ENCODE peak calls at places on chromosome 1, in five cellular contexts. One of them, this sample, is unnamed.

GRCh38 chr1:51242546-51242945 is 6.5 kb downstream of the RNF11 start:
- DNase-seq in cardiac muscle cell: no peak
- DNase-seq in heart right ventricle: no peak
- DNase-seq in AG04449: no peak
- DNase-seq in testis: no peak
- DNase-seq in this sample: no peak

GRCh38 chr1:244011251-244011650 is 39.8 kb upstream of the ZBTB18 start:
- DNase-seq in cardiac muscle cell: peak; percentile 12
- DNase-seq in heart right ventricle: no peak
- DNase-seq in AG04449: no peak
- DNase-seq in testis: no peak
- DNase-seq in this sample: no peak

GRCh38 chr1:204280562-204280961 is 66.8 kb upstream of the GOLT1A start:
- DNase-seq in cardiac muscle cell: no peak
- DNase-seq in heart right ventricle: no peak
- DNase-seq in AG04449: no peak
- DNase-seq in testis: no peak
- DNase-seq in this sample: no peak

GRCh38 chr1:196649990-196650389 is 1.9 kb upstream of the CFH start:
- DNase-seq in cardiac muscle cell: no peak
- DNase-seq in heart right ventricle: no peak
- DNase-seq in AG04449: no peak
- DNase-seq in testis: no peak
- DNase-seq in this sample: no peak

GRCh38 chr1:42439940-42440339 is 15.9 kb downstream of the ZMYND12 start:
- DNase-seq in cardiac muscle cell: peak; percentile 26
- DNase-seq in heart right ventricle: no peak
- DNase-seq in AG04449: no peak
- DNase-seq in testis: no peak
- DNase-seq in this sample: no peak

GRCh38 chr1:165631403-165632151 is 543 bp downstream of the MGST3 start:
- DNase-seq in cardiac muscle cell: peak; percentile 85
- DNase-seq in heart right ventricle: peak; percentile 42
- DNase-seq in AG04449: peak; percentile 49
- DNase-seq in testis: peak; percentile 62
- DNase-seq in this sample: peak; percentile 84

GRCh38 chr1:109476825-109477224 is 6.9 kb upstream of the ATXN7L2 start:
- DNase-seq in cardiac muscle cell: no peak
- DNase-seq in heart right ventricle: no peak
- DNase-seq in AG04449: no peak
- DNase-seq in testis: peak; percentile 11
- DNase-seq in this sample: no peak

GRCh38 chr1:245197911-245198379 is 43.2 kb downstream of the KIF26B start:
- DNase-seq in cardiac muscle cell: peak; percentile 83
- DNase-seq in heart right ventricle: no peak
- DNase-seq in AG04449: peak; percentile 49
- DNase-seq in testis: no peak
- DNase-seq in this sample: no peak

GRCh38 chr1:86503477-86504129 is 34.9 kb downstream of the CLCA1 start:
- DNase-seq in cardiac muscle cell: peak; percentile 67
- DNase-seq in heart right ventricle: peak; percentile 62
- DNase-seq in AG04449: no peak
- DNase-seq in testis: peak; percentile 81
- DNase-seq in this sample: no peak

GRCh38 chr1:86500731-86501130 is 32.0 kb downstream of the CLCA1 start:
- DNase-seq in cardiac muscle cell: no peak
- DNase-seq in heart right ventricle: no peak
- DNase-seq in AG04449: no peak
- DNase-seq in testis: no peak
- DNase-seq in this sample: no peak

GRCh38 chr1:86504895-86505625 is 36.3 kb downstream of the CLCA1 start:
- DNase-seq in cardiac muscle cell: peak; percentile 85
- DNase-seq in heart right ventricle: no peak
- DNase-seq in AG04449: no peak
- DNase-seq in testis: no peak
- DNase-seq in this sample: no peak

GRCh38 chr1:86504130-86504479 is 35.4 kb downstream of the CLCA1 start:
- DNase-seq in cardiac muscle cell: no peak
- DNase-seq in heart right ventricle: no peak
- DNase-seq in AG04449: no peak
- DNase-seq in testis: peak; percentile 17
- DNase-seq in this sample: no peak

DNA sequence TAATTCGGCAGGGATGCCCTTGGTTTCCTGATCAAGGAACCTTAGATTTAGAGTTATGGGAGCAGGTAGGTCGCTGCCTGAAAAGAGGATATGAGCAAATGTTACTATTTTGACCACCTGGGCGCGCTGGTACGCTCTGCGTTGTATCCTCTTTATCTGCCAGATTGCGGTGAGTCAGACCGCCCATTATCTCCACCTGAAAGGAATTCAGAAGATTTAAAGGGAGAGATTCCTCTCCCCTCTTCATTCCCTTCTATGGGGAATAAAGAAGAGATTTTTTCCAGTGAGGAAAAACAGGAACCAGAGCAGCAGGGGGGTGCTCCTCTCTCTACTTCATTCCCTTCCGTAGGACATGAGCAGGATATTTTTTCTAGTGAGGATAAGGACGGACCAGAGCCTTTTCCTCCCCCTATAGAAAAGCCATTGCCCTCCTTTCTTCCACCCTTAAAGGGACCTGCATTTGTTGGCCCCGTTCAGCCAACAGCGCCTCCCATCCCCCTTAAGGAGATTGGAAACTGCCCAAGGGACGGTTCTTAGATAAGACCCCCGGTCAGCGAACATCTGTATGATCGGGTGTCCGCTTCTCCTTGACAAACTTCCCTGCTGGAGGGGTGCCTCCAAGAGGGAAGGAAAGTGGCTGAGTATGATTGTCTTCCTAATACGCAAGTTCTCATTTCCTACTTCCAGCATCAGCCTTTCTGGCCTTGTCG is 34.1 kb downstream of the CLCA1 start:
- DNase-seq in cardiac muscle cell: peak; percentile 47
- DNase-seq in heart right ventricle: no peak
- DNase-seq in AG04449: no peak
- DNase-seq in testis: peak; percentile 26
- DNase-seq in this sample: no peak
- H3K4me3 ChIP-seq in cardiac muscle cell: no peak overlapping the region
- H3K4me3 ChIP-seq in heart right ventricle: peak overlapping the region; percentile 37
- H3K4me3 ChIP-seq in AG04449: no peak overlapping the region
- H3K4me3 ChIP-seq in testis: peak overlapping the region; percentile 62
- H3K4me3 ChIP-seq in this sample: no peak overlapping the region

GRCh38 chr1:93965256-93965655 is 56.0 kb upstream of the GCLM start:
- DNase-seq in cardiac muscle cell: no peak
- DNase-seq in heart right ventricle: no peak
- DNase-seq in AG04449: no peak
- DNase-seq in testis: no peak
- DNase-seq in this sample: no peak

GRCh38 chr1:93961443-93961842 is 52.2 kb upstream of the GCLM start:
- DNase-seq in cardiac muscle cell: no peak
- DNase-seq in heart right ventricle: no peak
- DNase-seq in AG04449: no peak
- DNase-seq in testis: no peak
- DNase-seq in this sample: no peak

GRCh38 chr1:93964096-93964776 is 55.0 kb upstream of the GCLM start:
- DNase-seq in cardiac muscle cell: no peak
- DNase-seq in heart right ventricle: no peak
- DNase-seq in AG04449: no peak
- DNase-seq in testis: no peak
- DNase-seq in this sample: no peak

GRCh38 chr1:93964777-93965200 is 55.6 kb upstream of the GCLM start:
- DNase-seq in cardiac muscle cell: peak; percentile 67
- DNase-seq in heart right ventricle: no peak
- DNase-seq in AG04449: no peak
- DNase-seq in testis: no peak
- DNase-seq in this sample: no peak

DNA sequence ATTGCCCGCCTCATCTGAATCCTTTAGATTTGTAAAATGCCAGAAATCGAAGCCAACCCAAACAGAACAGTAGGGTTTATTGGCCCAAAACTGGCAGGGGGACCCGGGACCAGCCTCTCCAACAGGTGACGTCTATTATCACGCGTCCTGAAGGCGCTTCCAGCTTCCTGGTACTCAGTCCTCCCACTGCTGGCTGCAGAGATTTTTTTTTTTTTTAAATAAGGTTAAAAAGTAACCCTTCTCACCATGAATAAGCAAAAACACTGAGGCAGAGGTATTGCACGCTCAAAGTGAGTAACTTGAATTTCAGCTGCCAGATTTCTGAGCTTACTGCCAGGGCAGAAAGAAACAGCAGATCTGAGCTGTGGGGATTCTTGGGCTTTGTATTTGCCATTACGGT is 54.4 kb upstream of the GCLM start:
- DNase-seq in cardiac muscle cell: peak; percentile 7
- DNase-seq in heart right ventricle: no peak
- DNase-seq in AG04449: no peak
- DNase-seq in testis: no peak
- DNase-seq in this sample: no peak
- H3K4me3 ChIP-seq in cardiac muscle cell: no peak overlapping the region
- H3K4me3 ChIP-seq in heart right ventricle: no peak overlapping the region
- H3K4me3 ChIP-seq in AG04449: no peak overlapping the region
- H3K4me3 ChIP-seq in testis: no peak overlapping the region
- H3K4me3 ChIP-seq in this sample: no peak overlapping the region

GRCh38 chr1:21506804-21507203 is 2.4 kb upstream of the ALPL start:
- DNase-seq in cardiac muscle cell: no peak
- DNase-seq in heart right ventricle: no peak
- DNase-seq in AG04449: no peak
- DNase-seq in testis: no peak
- DNase-seq in this sample: peak; percentile 51

GRCh38 chr1:21510113-21510493 is 880 bp downstream of the ALPL start:
- DNase-seq in cardiac muscle cell: peak; percentile 26
- DNase-seq in heart right ventricle: no peak
- DNase-seq in AG04449: no peak
- DNase-seq in testis: no peak
- DNase-seq in this sample: no peak

GRCh38 chr1:21509351-21510112 is at the start of gene ALPL:
- DNase-seq in cardiac muscle cell: no peak
- DNase-seq in heart right ventricle: peak; percentile 25
- DNase-seq in AG04449: no peak
- DNase-seq in testis: no peak
- DNase-seq in this sample: no peak

GRCh38 chr1:21507511-21508270 is 1.5 kb upstream of the ALPL start:
- DNase-seq in cardiac muscle cell: no peak
- DNase-seq in heart right ventricle: no peak
- DNase-seq in AG04449: no peak
- DNase-seq in testis: no peak
- DNase-seq in this sample: peak; percentile 11

DNA sequence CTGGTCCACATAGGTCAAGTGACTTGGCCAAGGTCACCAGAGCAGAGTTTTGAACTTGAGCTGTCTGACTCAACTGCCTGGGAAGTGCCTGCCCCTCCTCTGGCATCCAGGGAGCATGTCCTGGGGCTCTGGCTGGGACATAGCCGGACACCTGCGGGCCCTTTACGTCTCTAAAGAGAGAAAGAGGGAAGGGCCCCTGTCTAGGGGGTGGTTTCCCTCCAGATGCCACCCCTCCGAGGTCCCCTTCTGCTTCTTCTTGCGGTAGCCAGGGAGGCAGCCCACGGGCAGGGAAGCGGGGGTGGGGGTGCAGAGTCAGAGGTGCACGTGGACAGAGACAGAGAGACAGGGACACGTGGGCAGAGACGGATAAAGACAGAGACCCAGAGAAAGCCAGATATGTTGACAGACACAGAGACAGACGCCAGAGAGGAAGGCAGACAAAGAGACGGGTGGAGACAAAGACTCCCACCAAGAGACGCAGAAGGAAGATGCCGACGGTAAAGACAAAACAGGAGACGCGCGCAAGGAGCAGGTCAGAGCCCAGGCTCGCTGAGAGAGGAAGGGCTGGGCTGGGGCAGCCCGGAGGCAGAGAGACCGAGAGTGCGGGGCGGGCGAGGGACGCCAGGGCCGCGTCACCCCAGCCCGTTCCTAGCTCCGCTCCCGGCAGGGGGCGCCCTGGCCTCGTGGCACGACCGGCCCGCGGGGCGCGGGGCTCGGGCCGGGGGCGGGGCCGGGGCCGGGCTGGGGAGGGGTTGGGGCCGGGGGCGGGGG is 458 bp upstream of the ALPL start:
- DNase-seq in cardiac muscle cell: peak; percentile 71
- DNase-seq in heart right ventricle: peak; percentile 77
- DNase-seq in AG04449: no peak
- DNase-seq in testis: peak; percentile 73
- DNase-seq in this sample: peak; percentile 32
- H3K4me3 ChIP-seq in cardiac muscle cell: peak overlapping the region; percentile 9
- H3K4me3 ChIP-seq in heart right ventricle: peak overlapping the region; percentile 42
- H3K4me3 ChIP-seq in AG04449: no peak overlapping the region
- H3K4me3 ChIP-seq in testis: peak overlapping the region; percentile 48
- H3K4me3 ChIP-seq in this sample: peak overlapping the region; percentile 17

GRCh38 chr1:156503672-156504055 is 3.1 kb upstream of the MEF2D start:
- DNase-seq in cardiac muscle cell: no peak
- DNase-seq in heart right ventricle: no peak
- DNase-seq in AG04449: no peak
- DNase-seq in testis: no peak
- DNase-seq in this sample: no peak

GRCh38 chr1:156500847-156501686 is 492 bp upstream of the MEF2D start:
- DNase-seq in cardiac muscle cell: peak; percentile 99
- DNase-seq in heart right ventricle: peak; percentile 96
- DNase-seq in AG04449: peak; percentile 77
- DNase-seq in testis: peak; percentile 95
- DNase-seq in this sample: peak; percentile 97

GRCh38 chr1:156502396-156502748 is 1.8 kb upstream of the MEF2D start:
- DNase-seq in cardiac muscle cell: no peak
- DNase-seq in heart right ventricle: no peak
- DNase-seq in AG04449: no peak
- DNase-seq in testis: no peak
- DNase-seq in this sample: no peak

GRCh38 chr1:156504062-156504813 is 3.7 kb upstream of the MEF2D start:
- DNase-seq in cardiac muscle cell: peak; percentile 30
- DNase-seq in heart right ventricle: no peak
- DNase-seq in AG04449: no peak
- DNase-seq in testis: no peak
- DNase-seq in this sample: no peak

DNA sequence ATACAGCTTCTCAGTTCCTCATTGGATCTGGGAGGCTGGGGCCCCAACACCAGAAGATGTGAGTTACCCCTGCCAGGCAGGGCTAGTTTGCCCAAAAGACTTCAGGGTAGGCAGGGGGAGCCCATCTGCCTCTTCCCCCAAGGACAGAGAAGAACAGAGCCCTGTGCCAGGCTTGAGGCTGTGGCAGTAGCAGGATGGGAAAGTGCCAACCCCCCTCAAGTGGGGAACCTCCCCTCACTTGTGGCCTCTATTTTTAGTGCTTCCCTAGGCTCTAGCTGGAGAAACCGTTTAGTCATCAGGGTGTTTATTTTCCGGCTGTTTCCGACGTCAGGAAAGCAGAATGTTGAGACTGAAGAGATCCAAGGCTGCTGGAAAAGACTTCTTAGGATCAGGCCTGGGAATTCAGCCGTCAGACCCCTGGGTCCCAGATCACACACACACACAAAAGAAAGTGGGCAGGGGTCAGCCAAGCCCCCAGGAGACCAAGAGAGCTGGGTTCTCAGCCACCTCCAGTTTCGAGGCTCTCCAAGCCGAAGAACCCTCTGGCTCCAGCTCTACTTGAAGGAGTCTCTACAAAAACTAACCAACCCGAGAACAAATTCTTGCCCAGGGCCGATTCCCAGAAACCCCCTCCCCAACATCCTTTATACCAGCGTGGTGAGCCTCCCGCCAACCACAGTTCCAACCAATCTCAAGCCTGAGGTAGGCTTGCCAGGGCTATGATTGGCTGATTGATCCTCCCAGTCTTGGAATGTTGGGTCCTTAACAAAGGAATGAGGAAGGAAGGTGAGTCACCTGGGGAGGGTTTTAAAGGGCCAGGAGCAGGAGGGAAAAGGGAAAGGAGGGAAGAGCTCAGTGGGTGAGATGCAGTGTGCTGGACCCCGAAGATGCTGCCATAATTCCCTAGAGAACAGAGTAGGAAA is 2.4 kb upstream of the MEF2D start:
- DNase-seq in cardiac muscle cell: peak; percentile 92
- DNase-seq in heart right ventricle: peak; percentile 67
- DNase-seq in AG04449: peak; percentile 89
- DNase-seq in testis: peak; percentile 78
- DNase-seq in this sample: peak; percentile 96
- H3K4me3 ChIP-seq in cardiac muscle cell: no peak overlapping the region
- H3K4me3 ChIP-seq in heart right ventricle: peak overlapping the region; percentile 8
- H3K4me3 ChIP-seq in AG04449: peak overlapping the region; percentile 38
- H3K4me3 ChIP-seq in testis: no peak overlapping the region
- H3K4me3 ChIP-seq in this sample: peak overlapping the region; percentile 99

This sample was measured in tibial artery.